ENCODE peak calls at places on chromosomes 7 and 10, in seven cellular contexts. One of them, this sample, is unnamed.

GRCh38 chr10:70649526-70649925 is 22.8 kb upstream of the ADAMTS14 start:
- DNase-seq in uterus: no peak
- DNase-seq in stomach: no peak
- DNase-seq in heart left ventricle: no peak
- DNase-seq in kidney: no peak
- DNase-seq in Panc1: peak
- DNase-seq in sigmoid colon: no peak
- DNase-seq in this sample: no peak

GRCh38 chr10:66538352-66538751 is 387.5 kb upstream of the LRRTM3 start:
- DNase-seq in uterus: no peak
- DNase-seq in stomach: no peak
- DNase-seq in heart left ventricle: no peak
- DNase-seq in kidney: no peak
- DNase-seq in Panc1: no peak
- DNase-seq in sigmoid colon: no peak
- DNase-seq in this sample: no peak

GRCh38 chr7:137920637-137921473 is 74.1 kb upstream of the DGKI start:
- DNase-seq in uterus: peak
- DNase-seq in stomach: no peak
- DNase-seq in heart left ventricle: no peak
- DNase-seq in kidney: no peak
- DNase-seq in Panc1: no peak
- DNase-seq in sigmoid colon: no peak
- DNase-seq in this sample: no peak

GRCh38 chr7:147519062-147519461 is 1071.5 kb upstream of the C7orf33 start:
- DNase-seq in uterus: no peak
- DNase-seq in stomach: no peak
- DNase-seq in heart left ventricle: no peak
- DNase-seq in kidney: no peak
- DNase-seq in Panc1: no peak
- DNase-seq in sigmoid colon: no peak
- DNase-seq in this sample: no peak

GRCh38 chr7:49773082-49773938 is at the start of gene VWC2:
- DNase-seq in uterus: no peak
- DNase-seq in stomach: no peak
- DNase-seq in heart left ventricle: peak
- DNase-seq in kidney: peak
- DNase-seq in Panc1: no peak
- DNase-seq in sigmoid colon: no peak
- DNase-seq in this sample: no peak

GRCh38 chr10:119177708-119178370 is 773 bp downstream of the PRDX3 start:
- DNase-seq in uterus: no peak
- DNase-seq in stomach: no peak
- DNase-seq in heart left ventricle: no peak
- DNase-seq in kidney: no peak
- DNase-seq in Panc1: no peak
- DNase-seq in sigmoid colon: no peak
- DNase-seq in this sample: no peak

GRCh38 chr7:157542669-157543021 is 205.8 kb downstream of the DNAJB6 start:
- DNase-seq in uterus: no peak
- DNase-seq in stomach: no peak
- DNase-seq in heart left ventricle: no peak
- DNase-seq in kidney: peak
- DNase-seq in Panc1: no peak
- DNase-seq in sigmoid colon: peak
- DNase-seq in this sample: no peak

GRCh38 chr10:53601260-53601875 is 828.8 kb upstream of the MBL2 start:
- DNase-seq in uterus: no peak
- DNase-seq in stomach: no peak
- DNase-seq in heart left ventricle: no peak
- DNase-seq in kidney: no peak
- DNase-seq in Panc1: peak
- DNase-seq in sigmoid colon: no peak
- DNase-seq in this sample: no peak

GRCh38 chr10:36157486-36157885 is 515.4 kb upstream of the FZD8 start:
- DNase-seq in uterus: no peak
- DNase-seq in stomach: no peak
- DNase-seq in heart left ventricle: no peak
- DNase-seq in kidney: no peak
- DNase-seq in Panc1: no peak
- DNase-seq in sigmoid colon: no peak
- DNase-seq in this sample: no peak

GRCh38 chr7:123463890-123464289 is 70.5 kb downstream of the IQUB start:
- DNase-seq in uterus: no peak
- DNase-seq in stomach: no peak
- DNase-seq in heart left ventricle: no peak
- DNase-seq in kidney: no peak
- DNase-seq in Panc1: no peak
- DNase-seq in sigmoid colon: no peak
- DNase-seq in this sample: no peak

GRCh38 chr7:130384371-130384801 is 4.1 kb downstream of the CPA1 start:
- DNase-seq in uterus: no peak
- DNase-seq in stomach: no peak
- DNase-seq in heart left ventricle: no peak
- DNase-seq in kidney: peak
- DNase-seq in Panc1: no peak
- DNase-seq in sigmoid colon: no peak
- DNase-seq in this sample: no peak

GRCh38 chr10:91617073-91617580 is 15.7 kb downstream of the PPP1R3C start:
- DNase-seq in uterus: no peak
- DNase-seq in stomach: no peak
- DNase-seq in heart left ventricle: no peak
- DNase-seq in kidney: no peak
- DNase-seq in Panc1: no peak
- DNase-seq in sigmoid colon: no peak
- DNase-seq in this sample: peak

GRCh38 chr10:4474829-4475228 is 351.2 kb upstream of the AKR1E2 start:
- DNase-seq in uterus: no peak
- DNase-seq in stomach: no peak
- DNase-seq in heart left ventricle: no peak
- DNase-seq in kidney: no peak
- DNase-seq in Panc1: no peak
- DNase-seq in sigmoid colon: no peak
- DNase-seq in this sample: no peak

GRCh38 chr10:49277973-49278372 is 21.0 kb upstream of the C10orf71 start:
- DNase-seq in uterus: no peak
- DNase-seq in stomach: no peak
- DNase-seq in heart left ventricle: no peak
- DNase-seq in kidney: no peak
- DNase-seq in Panc1: no peak
- DNase-seq in sigmoid colon: no peak
- DNase-seq in this sample: no peak

GRCh38 chr10:27679996-27680395 is 65.6 kb downstream of the MKX start:
- DNase-seq in uterus: no peak
- DNase-seq in stomach: no peak
- DNase-seq in heart left ventricle: no peak
- DNase-seq in kidney: no peak
- DNase-seq in Panc1: no peak
- DNase-seq in sigmoid colon: no peak
- DNase-seq in this sample: no peak

GRCh38 chr10:78312197-78313046 is 278.8 kb downstream of the RPS24 start:
- DNase-seq in uterus: peak
- DNase-seq in stomach: no peak
- DNase-seq in heart left ventricle: no peak
- DNase-seq in kidney: no peak
- DNase-seq in Panc1: no peak
- DNase-seq in sigmoid colon: peak
- DNase-seq in this sample: no peak

GRCh38 chr10:112039823-112040222 is 143.7 kb downstream of the GPAM start:
- DNase-seq in uterus: no peak
- DNase-seq in stomach: no peak
- DNase-seq in heart left ventricle: no peak
- DNase-seq in kidney: no peak
- DNase-seq in Panc1: no peak
- DNase-seq in sigmoid colon: no peak
- DNase-seq in this sample: no peak

GRCh38 chr7:102393467-102393866 is 2.7 kb upstream of the PRKRIP1 start:
- DNase-seq in uterus: no peak
- DNase-seq in stomach: no peak
- DNase-seq in heart left ventricle: no peak
- DNase-seq in kidney: no peak
- DNase-seq in Panc1: no peak
- DNase-seq in sigmoid colon: no peak
- DNase-seq in this sample: no peak

GRCh38 chr10:87836098-87836497 is 18.1 kb upstream of the ATAD1 start:
- DNase-seq in uterus: no peak
- DNase-seq in stomach: no peak
- DNase-seq in heart left ventricle: no peak
- DNase-seq in kidney: no peak
- DNase-seq in Panc1: no peak
- DNase-seq in sigmoid colon: no peak
- DNase-seq in this sample: no peak

GRCh38 chr10:92830478-92831389 is 17.6 kb upstream of the EXOC6 start:
- DNase-seq in uterus: no peak
- DNase-seq in stomach: no peak
- DNase-seq in heart left ventricle: no peak
- DNase-seq in kidney: no peak
- DNase-seq in Panc1: no peak
- DNase-seq in sigmoid colon: no peak
- DNase-seq in this sample: no peak

GRCh38 chr7:90025771-90026170 is 128.5 kb upstream of the STEAP1 start:
- DNase-seq in uterus: no peak
- DNase-seq in stomach: no peak
- DNase-seq in heart left ventricle: no peak
- DNase-seq in kidney: no peak
- DNase-seq in Panc1: no peak
- DNase-seq in sigmoid colon: no peak
- DNase-seq in this sample: no peak

DNA sequence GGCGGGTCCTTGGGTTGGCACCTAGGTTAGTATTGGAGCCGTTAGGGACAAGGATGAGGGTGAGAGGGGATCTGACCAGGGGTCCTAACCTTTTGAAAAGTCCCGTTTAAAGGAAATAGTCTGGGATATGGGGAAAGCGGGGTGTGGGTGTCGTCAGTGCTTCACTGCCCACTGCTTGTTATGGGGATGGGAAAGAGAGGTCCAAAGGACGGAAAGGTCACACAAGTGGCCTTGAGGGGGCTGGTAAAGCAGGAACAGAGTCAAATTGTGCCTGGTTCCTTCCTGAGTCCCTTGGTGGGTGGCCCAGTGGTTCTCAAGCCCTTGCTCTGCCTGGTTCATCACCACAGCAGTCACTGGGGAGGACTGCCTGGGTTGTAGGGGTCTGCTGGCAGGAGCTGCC is 2.6 kb upstream of the ZNF775 start:
- DNase-seq in uterus: no peak
- DNase-seq in stomach: no peak
- DNase-seq in heart left ventricle: no peak
- DNase-seq in kidney: no peak
- DNase-seq in Panc1: no peak
- DNase-seq in sigmoid colon: no peak
- DNase-seq in this sample: no peak
- H3K27ac ChIP-seq in uterus: no peak
- H3K27ac ChIP-seq in stomach: peak
- H3K27ac ChIP-seq in heart left ventricle: no peak
- H3K27ac ChIP-seq in kidney: no peak
- H3K27ac ChIP-seq in Panc1: peak
- H3K27ac ChIP-seq in sigmoid colon: peak
- H3K27ac ChIP-seq in this sample: no peak

GRCh38 chr7:96675548-96675947 is 34.1 kb downstream of the SEM1 start:
- DNase-seq in uterus: no peak
- DNase-seq in stomach: no peak
- DNase-seq in heart left ventricle: no peak
- DNase-seq in kidney: no peak
- DNase-seq in Panc1: no peak
- DNase-seq in sigmoid colon: no peak
- DNase-seq in this sample: no peak

GRCh38 chr7:96674565-96674964 is 35.1 kb downstream of the SEM1 start:
- DNase-seq in uterus: no peak
- DNase-seq in stomach: no peak
- DNase-seq in heart left ventricle: no peak
- DNase-seq in kidney: no peak
- DNase-seq in Panc1: no peak
- DNase-seq in sigmoid colon: no peak
- DNase-seq in this sample: no peak

GRCh38 chr7:96676901-96677300 is 32.7 kb downstream of the SEM1 start:
- DNase-seq in uterus: no peak
- DNase-seq in stomach: no peak
- DNase-seq in heart left ventricle: no peak
- DNase-seq in kidney: no peak
- DNase-seq in Panc1: no peak
- DNase-seq in sigmoid colon: no peak
- DNase-seq in this sample: no peak

GRCh38 chr7:96685353-96685752 is 24.3 kb downstream of the SEM1 start:
- DNase-seq in uterus: no peak
- DNase-seq in stomach: no peak
- DNase-seq in heart left ventricle: no peak
- DNase-seq in kidney: no peak
- DNase-seq in Panc1: no peak
- DNase-seq in sigmoid colon: no peak
- DNase-seq in this sample: no peak

GRCh38 chr7:96679886-96680285 is 29.8 kb downstream of the SEM1 start:
- DNase-seq in uterus: no peak
- DNase-seq in stomach: no peak
- DNase-seq in heart left ventricle: no peak
- DNase-seq in kidney: no peak
- DNase-seq in Panc1: no peak
- DNase-seq in sigmoid colon: no peak
- DNase-seq in this sample: no peak
- TF ChIP-seq CTCF in uterus: no peak
- TF ChIP-seq CTCF in stomach: no peak
- TF ChIP-seq CTCF in heart left ventricle: no peak
- TF ChIP-seq CTCF in kidney: no peak
- TF ChIP-seq CTCF in Panc1: no peak
- TF ChIP-seq CTCF in sigmoid colon: no peak
- TF ChIP-seq CTCF in this sample: no peak

GRCh38 chr7:105345003-105345402 is 43.7 kb downstream of the SRPK2 start:
- DNase-seq in uterus: no peak
- DNase-seq in stomach: no peak
- DNase-seq in heart left ventricle: no peak
- DNase-seq in kidney: no peak
- DNase-seq in Panc1: no peak
- DNase-seq in sigmoid colon: no peak
- DNase-seq in this sample: no peak
- H3K27ac ChIP-seq in uterus: no peak
- H3K27ac ChIP-seq in stomach: no peak
- H3K27ac ChIP-seq in heart left ventricle: no peak
- H3K27ac ChIP-seq in kidney: no peak
- H3K27ac ChIP-seq in Panc1: no peak
- H3K27ac ChIP-seq in sigmoid colon: no peak
- H3K27ac ChIP-seq in this sample: no peak

DNA sequence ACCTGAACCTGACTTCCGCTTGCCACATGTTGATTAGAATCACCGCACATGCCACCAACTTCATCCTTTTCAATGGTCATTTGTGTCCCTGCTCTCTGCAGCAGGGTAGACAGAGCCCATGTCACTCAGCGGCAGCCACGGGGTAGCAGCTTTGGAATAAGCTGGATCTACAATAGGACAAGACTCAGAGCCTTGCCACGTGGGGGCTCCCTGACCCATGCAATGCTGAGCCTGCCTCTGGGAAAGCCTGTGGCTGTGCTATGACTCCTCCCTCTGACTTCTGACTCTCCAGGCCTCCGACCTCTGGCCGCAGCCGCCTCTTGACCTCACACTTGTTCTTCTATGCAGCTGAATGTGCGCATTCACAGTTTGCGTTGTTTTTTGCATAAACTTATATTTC is 197.8 kb upstream of the MKI67 start:
- DNase-seq in uterus: no peak
- DNase-seq in stomach: no peak
- DNase-seq in heart left ventricle: no peak
- DNase-seq in kidney: no peak
- DNase-seq in Panc1: no peak
- DNase-seq in sigmoid colon: no peak
- DNase-seq in this sample: no peak
- TF ChIP-seq CTCF in uterus: no peak
- TF ChIP-seq CTCF in stomach: no peak
- TF ChIP-seq CTCF in heart left ventricle: peak
- TF ChIP-seq CTCF in kidney: peak
- TF ChIP-seq CTCF in Panc1: peak
- TF ChIP-seq CTCF in sigmoid colon: peak
- TF ChIP-seq CTCF in this sample: no peak

GRCh38 chr10:105757302-105757701 is 1116.2 kb downstream of the SORCS3 start:
- DNase-seq in uterus: no peak
- DNase-seq in stomach: no peak
- DNase-seq in heart left ventricle: no peak
- DNase-seq in kidney: no peak
- DNase-seq in Panc1: no peak
- DNase-seq in sigmoid colon: no peak
- DNase-seq in this sample: no peak
- H3K27ac ChIP-seq in uterus: no peak
- H3K27ac ChIP-seq in stomach: no peak
- H3K27ac ChIP-seq in heart left ventricle: no peak
- H3K27ac ChIP-seq in kidney: no peak
- H3K27ac ChIP-seq in Panc1: no peak
- H3K27ac ChIP-seq in sigmoid colon: no peak
- H3K27ac ChIP-seq in this sample: no peak

This sample was measured in AG04450.